ENCODE peak calls at places on chromosomes 11 and 22, in five cellular contexts. One of them, this sample, is unnamed.

GRCh38 chr11:71447791-71448256 is 369 bp downstream of the DHCR7 start:
- DNase-seq in suprapubic skin: no peak
- DNase-seq in fibroblast of lung: peak
- DNase-seq in psoas muscle: peak
- DNase-seq in progenitor cell of endocrine pancreas: no peak
- DNase-seq in this sample: no peak

GRCh38 chr11:42890773-42891172 is 421.0 kb upstream of the API5 start:
- DNase-seq in suprapubic skin: no peak
- DNase-seq in psoas muscle: no peak
- DNase-seq in fibroblast of lung: no peak
- DNase-seq in progenitor cell of endocrine pancreas: no peak
- DNase-seq in this sample: no peak

GRCh38 chr22:46087816-46088277 is 62.5 kb upstream of the PPARA start:
- DNase-seq in suprapubic skin: peak
- DNase-seq in progenitor cell of endocrine pancreas: no peak
- DNase-seq in fibroblast of lung: peak
- DNase-seq in psoas muscle: peak
- DNase-seq in this sample: no peak

GRCh38 chr11:113991170-113991569 is 16.3 kb downstream of the HTR3A start:
- DNase-seq in progenitor cell of endocrine pancreas: peak
- DNase-seq in fibroblast of lung: peak
- DNase-seq in psoas muscle: no peak
- DNase-seq in suprapubic skin: no peak
- DNase-seq in this sample: no peak

GRCh38 chr22:49963647-49964026 is 3.1 kb downstream of the PIM3 start:
- DNase-seq in progenitor cell of endocrine pancreas: no peak
- DNase-seq in suprapubic skin: no peak
- DNase-seq in fibroblast of lung: no peak
- DNase-seq in psoas muscle: no peak
- DNase-seq in this sample: no peak

GRCh38 chr11:102414559-102414958 is 38.0 kb downstream of the TMEM123 start:
- DNase-seq in psoas muscle: no peak
- DNase-seq in progenitor cell of endocrine pancreas: no peak
- DNase-seq in fibroblast of lung: no peak
- DNase-seq in suprapubic skin: no peak
- DNase-seq in this sample: no peak

GRCh38 chr22:43561421-43562178 is 149.8 kb downstream of the MPPED1 start:
- DNase-seq in psoas muscle: no peak
- DNase-seq in progenitor cell of endocrine pancreas: no peak
- DNase-seq in fibroblast of lung: no peak
- DNase-seq in suprapubic skin: no peak
- DNase-seq in this sample: no peak

GRCh38 chr11:2196970-2197770 is 25.6 kb upstream of the TH start:
- DNase-seq in fibroblast of lung: peak
- DNase-seq in suprapubic skin: no peak
- DNase-seq in progenitor cell of endocrine pancreas: peak
- DNase-seq in psoas muscle: peak
- DNase-seq in this sample: peak

GRCh38 chr22:45580703-45581381 is 78.2 kb downstream of the FBLN1 start:
- DNase-seq in progenitor cell of endocrine pancreas: no peak
- DNase-seq in fibroblast of lung: no peak
- DNase-seq in suprapubic skin: no peak
- DNase-seq in psoas muscle: no peak
- DNase-seq in this sample: no peak

GRCh38 chr22:39936523-39937145 is 23.6 kb upstream of the TMA7B start:
- DNase-seq in psoas muscle: no peak
- DNase-seq in suprapubic skin: no peak
- DNase-seq in progenitor cell of endocrine pancreas: no peak
- DNase-seq in fibroblast of lung: no peak
- DNase-seq in this sample: no peak

GRCh38 chr11:86952933-86953637 is 2.1 kb downstream of the FZD4 start:
- DNase-seq in progenitor cell of endocrine pancreas: no peak
- DNase-seq in suprapubic skin: no peak
- DNase-seq in psoas muscle: no peak
- DNase-seq in fibroblast of lung: peak
- DNase-seq in this sample: no peak

GRCh38 chr22:43275545-43275981 is 67.6 kb downstream of the SCUBE1 start:
- DNase-seq in progenitor cell of endocrine pancreas: no peak
- DNase-seq in suprapubic skin: no peak
- DNase-seq in psoas muscle: no peak
- DNase-seq in fibroblast of lung: no peak
- DNase-seq in this sample: no peak

GRCh38 chr11:88174627-88175003 is 628 bp downstream of the RAB38 start:
- DNase-seq in progenitor cell of endocrine pancreas: peak
- DNase-seq in fibroblast of lung: peak
- DNase-seq in suprapubic skin: peak
- DNase-seq in psoas muscle: peak
- DNase-seq in this sample: no peak

GRCh38 chr22:17213976-17214375 is 5.3 kb downstream of the ADA2 start:
- DNase-seq in psoas muscle: peak
- DNase-seq in fibroblast of lung: peak
- DNase-seq in suprapubic skin: no peak
- DNase-seq in progenitor cell of endocrine pancreas: no peak
- DNase-seq in this sample: no peak

GRCh38 chr11:66956689-66957290 is 1.4 kb downstream of the PC start:
- DNase-seq in psoas muscle: no peak
- DNase-seq in fibroblast of lung: peak
- DNase-seq in suprapubic skin: no peak
- DNase-seq in progenitor cell of endocrine pancreas: no peak
- DNase-seq in this sample: no peak

GRCh38 chr11:727281-727701 is 20.0 kb upstream of the TALDO1 start:
- DNase-seq in progenitor cell of endocrine pancreas: no peak
- DNase-seq in suprapubic skin: peak
- DNase-seq in fibroblast of lung: no peak
- DNase-seq in psoas muscle: no peak
- DNase-seq in this sample: no peak

GRCh38 chr22:38448945-38449745 is 5.9 kb downstream of the KCNJ4 start:
- DNase-seq in psoas muscle: no peak
- DNase-seq in fibroblast of lung: no peak
- DNase-seq in suprapubic skin: no peak
- DNase-seq in progenitor cell of endocrine pancreas: no peak
- DNase-seq in this sample: no peak

GRCh38 chr22:50613291-50613981 is 12.8 kb downstream of the MAPK8IP2 start:
- DNase-seq in fibroblast of lung: no peak
- DNase-seq in psoas muscle: no peak
- DNase-seq in progenitor cell of endocrine pancreas: no peak
- DNase-seq in suprapubic skin: no peak
- DNase-seq in this sample: no peak

GRCh38 chr22:46653596-46653995 is 33.4 kb downstream of the GRAMD4 start:
- DNase-seq in psoas muscle: no peak
- DNase-seq in fibroblast of lung: no peak
- DNase-seq in progenitor cell of endocrine pancreas: no peak
- DNase-seq in suprapubic skin: no peak
- DNase-seq in this sample: no peak

GRCh38 chr22:46163498-46163897 is 13.2 kb downstream of the PPARA start:
- DNase-seq in suprapubic skin: no peak
- DNase-seq in progenitor cell of endocrine pancreas: no peak
- DNase-seq in psoas muscle: no peak
- DNase-seq in fibroblast of lung: no peak
- DNase-seq in this sample: no peak

GRCh38 chr11:126153999-126154398 is 57.5 kb downstream of the RPUSD4 start:
- DNase-seq in suprapubic skin: no peak
- DNase-seq in progenitor cell of endocrine pancreas: no peak
- DNase-seq in fibroblast of lung: peak
- DNase-seq in psoas muscle: no peak
- DNase-seq in this sample: no peak

GRCh38 chr11:108983621-108984020 is 318.8 kb downstream of the DDX10 start:
- DNase-seq in suprapubic skin: no peak
- DNase-seq in progenitor cell of endocrine pancreas: no peak
- DNase-seq in fibroblast of lung: peak
- DNase-seq in psoas muscle: no peak
- DNase-seq in this sample: no peak

GRCh38 chr11:19995131-19995530 is 165.1 kb downstream of the DBX1 start:
- DNase-seq in progenitor cell of endocrine pancreas: no peak
- DNase-seq in psoas muscle: peak
- DNase-seq in suprapubic skin: no peak
- DNase-seq in fibroblast of lung: peak
- DNase-seq in this sample: no peak

GRCh38 chr22:45616432-45616831 is 55.2 kb upstream of the ATXN10 start:
- DNase-seq in suprapubic skin: no peak
- DNase-seq in fibroblast of lung: no peak
- DNase-seq in psoas muscle: no peak
- DNase-seq in progenitor cell of endocrine pancreas: no peak
- DNase-seq in this sample: no peak

GRCh38 chr11:116533186-116533825 is 239.5 kb downstream of the BUD13 start:
- DNase-seq in fibroblast of lung: no peak
- DNase-seq in progenitor cell of endocrine pancreas: no peak
- DNase-seq in suprapubic skin: no peak
- DNase-seq in psoas muscle: no peak
- DNase-seq in this sample: no peak

GRCh38 chr22:41699264-41700104 is at the start of gene MEI1:
- DNase-seq in fibroblast of lung: peak
- DNase-seq in suprapubic skin: peak
- DNase-seq in psoas muscle: peak
- DNase-seq in progenitor cell of endocrine pancreas: peak
- DNase-seq in this sample: no peak

GRCh38 chr11:60563553-60564235 is 48.5 kb downstream of the MS4A13 start:
- DNase-seq in suprapubic skin: no peak
- DNase-seq in fibroblast of lung: no peak
- DNase-seq in progenitor cell of endocrine pancreas: no peak
- DNase-seq in psoas muscle: no peak
- DNase-seq in this sample: no peak

GRCh38 chr11:12016246-12016645 is 7.8 kb upstream of the DKK3 start:
- DNase-seq in fibroblast of lung: no peak
- DNase-seq in progenitor cell of endocrine pancreas: no peak
- DNase-seq in psoas muscle: no peak
- DNase-seq in suprapubic skin: no peak
- DNase-seq in this sample: no peak

GRCh38 chr22:33210129-33210784 is 152.1 kb upstream of the SYN3 start:
- DNase-seq in progenitor cell of endocrine pancreas: peak
- DNase-seq in psoas muscle: no peak
- DNase-seq in fibroblast of lung: peak
- DNase-seq in suprapubic skin: no peak
- DNase-seq in this sample: no peak

GRCh38 chr11:70582886-70583641 is 184.7 kb downstream of the CTTN start:
- DNase-seq in suprapubic skin: peak
- DNase-seq in psoas muscle: no peak
- DNase-seq in progenitor cell of endocrine pancreas: no peak
- DNase-seq in fibroblast of lung: no peak
- DNase-seq in this sample: no peak

GRCh38 chr11:70263363-70263762 is 7.1 kb upstream of the PPFIA1 start:
- DNase-seq in psoas muscle: no peak
- DNase-seq in suprapubic skin: no peak
- DNase-seq in progenitor cell of endocrine pancreas: no peak
- DNase-seq in fibroblast of lung: no peak
- DNase-seq in this sample: no peak

GRCh38 chr11:112470355-112470754 is 209.7 kb upstream of the PLET1 start:
- DNase-seq in fibroblast of lung: no peak
- DNase-seq in psoas muscle: no peak
- DNase-seq in progenitor cell of endocrine pancreas: no peak
- DNase-seq in suprapubic skin: no peak
- DNase-seq in this sample: no peak

GRCh38 chr11:111331711-111332479 is 33.5 kb downstream of the POU2AF3 start:
- DNase-seq in suprapubic skin: no peak
- DNase-seq in fibroblast of lung: peak
- DNase-seq in psoas muscle: no peak
- DNase-seq in progenitor cell of endocrine pancreas: no peak
- DNase-seq in this sample: no peak

DNA sequence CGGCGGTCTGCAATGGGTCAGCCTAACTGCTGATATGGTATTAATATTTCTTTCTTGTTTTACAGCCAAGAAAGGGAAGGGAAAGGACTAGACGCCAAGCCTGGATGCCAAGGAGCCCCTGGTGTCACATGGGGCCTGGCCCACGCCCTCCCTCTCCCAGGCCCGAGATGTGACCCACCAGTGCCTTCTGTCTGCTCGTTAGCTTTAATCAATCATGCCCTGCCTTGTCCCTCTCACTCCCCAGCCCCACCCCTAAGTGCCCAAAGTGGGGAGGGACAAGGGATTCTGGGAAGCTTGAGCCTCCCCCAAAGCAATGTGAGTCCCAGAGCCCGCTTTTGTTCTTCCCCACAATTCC is 1.9 kb downstream of the MDK start:
- DNase-seq in fibroblast of lung: no peak
- DNase-seq in psoas muscle: no peak
- DNase-seq in progenitor cell of endocrine pancreas: no peak
- DNase-seq in suprapubic skin: no peak
- DNase-seq in this sample: no peak
- TF ChIP-seq CTCF in fibroblast of lung: no peak
- TF ChIP-seq CTCF in psoas muscle: no peak
- TF ChIP-seq CTCF in progenitor cell of endocrine pancreas: no peak
- TF ChIP-seq CTCF in suprapubic skin: no peak
- TF ChIP-seq CTCF in this sample: no peak

DNA sequence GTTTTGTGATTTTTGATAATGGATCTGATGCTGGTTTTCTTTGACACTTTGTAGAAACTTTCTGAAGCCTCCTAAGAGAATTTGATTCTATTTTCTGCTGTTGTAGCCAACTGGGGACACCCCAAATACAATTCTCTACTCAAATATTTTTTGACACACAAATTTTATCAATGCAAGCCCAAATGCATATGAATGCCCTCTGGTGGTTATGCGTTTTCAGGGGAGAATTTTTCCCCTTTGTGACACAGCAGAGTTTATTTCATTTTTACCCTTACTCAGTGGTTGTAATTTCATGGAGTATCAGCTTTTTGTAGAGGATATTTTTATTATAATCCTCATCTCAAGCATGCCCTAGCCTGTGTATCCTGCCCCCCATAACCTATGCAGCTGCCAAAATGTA is 44.7 kb upstream of the MTMR2 start:
- DNase-seq in suprapubic skin: no peak
- DNase-seq in progenitor cell of endocrine pancreas: no peak
- DNase-seq in fibroblast of lung: no peak
- DNase-seq in psoas muscle: no peak
- DNase-seq in this sample: no peak
- TF ChIP-seq CTCF in suprapubic skin: no peak
- TF ChIP-seq CTCF in progenitor cell of endocrine pancreas: no peak
- TF ChIP-seq CTCF in fibroblast of lung: peak
- TF ChIP-seq CTCF in psoas muscle: peak
- TF ChIP-seq CTCF in this sample: peak

GRCh38 chr11:118193910-118194566 is 17.6 kb upstream of the SCN2B start:
- DNase-seq in psoas muscle: no peak
- DNase-seq in progenitor cell of endocrine pancreas: no peak
- DNase-seq in fibroblast of lung: no peak
- DNase-seq in suprapubic skin: no peak
- DNase-seq in this sample: no peak

GRCh38 chr11:118200497-118200896 is 24.1 kb upstream of the SCN2B start:
- DNase-seq in fibroblast of lung: no peak
- DNase-seq in psoas muscle: no peak
- DNase-seq in suprapubic skin: no peak
- DNase-seq in progenitor cell of endocrine pancreas: no peak
- DNase-seq in this sample: no peak

GRCh38 chr11:118198370-118198769 is 21.9 kb upstream of the SCN2B start:
- DNase-seq in progenitor cell of endocrine pancreas: peak
- DNase-seq in suprapubic skin: peak
- DNase-seq in psoas muscle: peak
- DNase-seq in fibroblast of lung: peak
- DNase-seq in this sample: no peak

GRCh38 chr11:118199135-118199534 is 22.7 kb upstream of the SCN2B start:
- DNase-seq in fibroblast of lung: no peak
- DNase-seq in suprapubic skin: no peak
- DNase-seq in psoas muscle: no peak
- DNase-seq in progenitor cell of endocrine pancreas: no peak
- DNase-seq in this sample: no peak

GRCh38 chr11:118194835-118195627 is 18.6 kb upstream of the SCN2B start:
- DNase-seq in progenitor cell of endocrine pancreas: peak
- DNase-seq in suprapubic skin: peak
- DNase-seq in psoas muscle: peak
- DNase-seq in fibroblast of lung: peak
- DNase-seq in this sample: no peak
- TF ChIP-seq CTCF in progenitor cell of endocrine pancreas: no peak
- TF ChIP-seq CTCF in suprapubic skin: no peak
- TF ChIP-seq CTCF in psoas muscle: no peak
- TF ChIP-seq CTCF in fibroblast of lung: no peak
- TF ChIP-seq CTCF in this sample: no peak

GRCh38 chr11:95975343-95975742 is 51.4 kb upstream of the MTMR2 start:
- DNase-seq in progenitor cell of endocrine pancreas: no peak
- DNase-seq in suprapubic skin: no peak
- DNase-seq in fibroblast of lung: no peak
- DNase-seq in psoas muscle: no peak
- DNase-seq in this sample: no peak
- TF ChIP-seq CTCF in progenitor cell of endocrine pancreas: no peak
- TF ChIP-seq CTCF in suprapubic skin: no peak
- TF ChIP-seq CTCF in fibroblast of lung: no peak
- TF ChIP-seq CTCF in psoas muscle: no peak
- TF ChIP-seq CTCF in this sample: no peak